ENCODE peak calls at places on chromosome 22, in six cellular contexts. U is AG09309, R is Calu3, T is AG10803, V is cardiac muscle cell, Q is thoracic aorta. M is an unnamed sample.

GRCh38 chr22:19582033-19582693 is 58.0 kb upstream of the CLDN5 start:
- DNase-seq in U (no peak), R (no peak), T (no peak), V (no peak), Q (no peak), M (no peak)

GRCh38 chr22:27150530-27150909 is 493.1 kb downstream of the MIAT start:
- DNase-seq in U (peak), R (no peak), T (peak), V (no peak), Q (no peak), M (no peak)

GRCh38 chr22:36569999-36570398 is 41.0 kb upstream of the EIF3D start:
- DNase-seq in U (no peak), R (peak), T (peak), V (peak), Q (no peak), M (no peak)

GRCh38 chr22:46575915-46576555 is 38.6 kb upstream of the CELSR1 start:
- DNase-seq in U (no peak), R (no peak), T (no peak), V (peak), Q (no peak), M (no peak)

GRCh38 chr22:36015155-36015805 is 13.3 kb downstream of the RBFOX2 start:
- DNase-seq in U (no peak), R (no peak), T (no peak), V (peak), Q (no peak), M (no peak)

GRCh38 chr22:19610518-19611253 is 86.5 kb upstream of the CLDN5 start:
- DNase-seq in U (no peak), R (no peak), T (no peak), V (no peak), Q (no peak), M (no peak)

GRCh38 chr22:20093437-20093836 is 13.4 kb downstream of the DGCR8 start:
- DNase-seq in U (no peak), R (no peak), T (no peak), V (no peak), Q (peak), M (no peak)

GRCh38 chr22:42439821-42440674 is 7.8 kb upstream of the NFAM1 start:
- DNase-seq in U (no peak), R (peak), T (no peak), V (no peak), Q (no peak), M (no peak)

GRCh38 chr22:36196254-36197064 is 5.2 kb downstream of the APOL4 start:
- DNase-seq in U (no peak), R (no peak), T (peak), V (no peak), Q (no peak), M (no peak)

GRCh38 chr22:25942989-25943411 is 201.0 kb downstream of the MYO18B start:
- DNase-seq in U (no peak), R (no peak), T (no peak), V (no peak), Q (no peak), M (no peak)

GRCh38 chr22:27462190-27462589 is 339.4 kb downstream of the MN1 start:
- DNase-seq in U (no peak), R (peak), T (peak), V (no peak), Q (no peak), M (no peak)

GRCh38 chr22:48315415-48316244 is 1512.0 kb downstream of the BRD1 start:
- DNase-seq in U (no peak), R (no peak), T (no peak), V (no peak), Q (no peak), M (no peak)

GRCh38 chr22:37904572-37905533 is 1.2 kb upstream of the MICALL1 start:
- DNase-seq in U (peak), R (peak), T (peak), V (peak), Q (peak), M (no peak)

GRCh38 chr22:45271667-45272188 is 13.0 kb upstream of the UPK3A start:
- DNase-seq in U (no peak), R (no peak), T (peak), V (peak), Q (no peak), M (no peak)

GRCh38 chr22:47022075-47022473 is 259.6 kb downstream of the TBC1D22A start:
- DNase-seq in U (no peak), R (no peak), T (peak), V (no peak), Q (no peak), M (no peak)

GRCh38 chr22:47826016-47826415 is 1063.6 kb downstream of the TBC1D22A start:
- DNase-seq in U (no peak), R (no peak), T (no peak), V (no peak), Q (no peak), M (no peak)

GRCh38 chr22:45709004-45709739 is 37.5 kb downstream of the ATXN10 start:
- DNase-seq in U (peak), R (no peak), T (peak), V (no peak), Q (no peak), M (no peak)

GRCh38 chr22:25598609-25599008 is 34.1 kb downstream of the GRK3 start:
- DNase-seq in U (no peak), R (no peak), T (no peak), V (no peak), Q (no peak), M (no peak)

GRCh38 chr22:25453557-25453956 is 110.9 kb upstream of the GRK3 start:
- DNase-seq in U (no peak), R (no peak), T (no peak), V (no peak), Q (no peak), M (no peak)

GRCh38 chr22:46085831-46086576 is 64.3 kb upstream of the PPARA start:
- DNase-seq in U (peak), R (peak), T (peak), V (no peak), Q (no peak), M (no peak)

GRCh38 chr22:47044722-47045545 is 282.5 kb downstream of the TBC1D22A start:
- DNase-seq in U (no peak), R (no peak), T (no peak), V (no peak), Q (no peak), M (no peak)

GRCh38 chr22:47294222-47294532 is 531.7 kb downstream of the TBC1D22A start:
- DNase-seq in U (peak), R (no peak), T (peak), V (no peak), Q (no peak), M (no peak)

GRCh38 chr22:42307806-42308563 is 37.5 kb upstream of the TCF20 start:
- DNase-seq in U (no peak), R (no peak), T (no peak), V (no peak), Q (no peak), M (no peak)

GRCh38 chr22:47032091-47032943 is 269.9 kb downstream of the TBC1D22A start:
- DNase-seq in U (no peak), R (no peak), T (no peak), V (no peak), Q (no peak), M (no peak)

GRCh38 chr22:46262449-46263207 is 515 bp downstream of the PKDREJ start:
- DNase-seq in U (no peak), R (no peak), T (peak), V (peak), Q (no peak), M (peak)

GRCh38 chr22:19062139-19062789 is 59.9 kb downstream of the DGCR2 start:
- DNase-seq in U (no peak), R (no peak), T (no peak), V (no peak), Q (no peak), M (no peak)

GRCh38 chr22:19810381-19811141 is 44.1 kb downstream of the GNB1L start:
- DNase-seq in U (peak), R (no peak), T (peak), V (no peak), Q (no peak), M (no peak)

GRCh38 chr22:36386900-36387663 is 685 bp downstream of the MYH9 start:
- DNase-seq in U (no peak), R (peak), T (no peak), V (no peak), Q (no peak), M (peak)

GRCh38 chr22:41387341-41387740 is 5.6 kb downstream of the TEF start:
- DNase-seq in U (no peak), R (no peak), T (no peak), V (no peak), Q (no peak), M (no peak)

GRCh38 chr22:39215070-39215396 is 29.7 kb downstream of the PDGFB start:
- DNase-seq in U (no peak), R (no peak), T (no peak), V (no peak), Q (no peak), M (no peak)

GRCh38 chr22:39216143-39216490 is 28.7 kb downstream of the PDGFB start:
- DNase-seq in U (no peak), R (no peak), T (no peak), V (no peak), Q (no peak), M (no peak)

GRCh38 chr22:39214006-39214382 is 30.8 kb downstream of the PDGFB start:
- DNase-seq in U (no peak), R (no peak), T (no peak), V (no peak), Q (no peak), M (no peak)

GRCh38 chr22:39214383-39215069 is 30.3 kb downstream of the PDGFB start:
- DNase-seq in U (no peak), R (peak), T (no peak), V (no peak), Q (no peak), M (no peak)

GRCh38 chr22:39215430-39216142 is 29.2 kb downstream of the PDGFB start:
- DNase-seq in U (no peak), R (no peak), T (no peak), V (no peak), Q (no peak), M (no peak)
- TF ChIP-seq CTCF in U (peak), R (peak), T (peak), V (peak), Q (no peak), M (no peak)

DNA sequence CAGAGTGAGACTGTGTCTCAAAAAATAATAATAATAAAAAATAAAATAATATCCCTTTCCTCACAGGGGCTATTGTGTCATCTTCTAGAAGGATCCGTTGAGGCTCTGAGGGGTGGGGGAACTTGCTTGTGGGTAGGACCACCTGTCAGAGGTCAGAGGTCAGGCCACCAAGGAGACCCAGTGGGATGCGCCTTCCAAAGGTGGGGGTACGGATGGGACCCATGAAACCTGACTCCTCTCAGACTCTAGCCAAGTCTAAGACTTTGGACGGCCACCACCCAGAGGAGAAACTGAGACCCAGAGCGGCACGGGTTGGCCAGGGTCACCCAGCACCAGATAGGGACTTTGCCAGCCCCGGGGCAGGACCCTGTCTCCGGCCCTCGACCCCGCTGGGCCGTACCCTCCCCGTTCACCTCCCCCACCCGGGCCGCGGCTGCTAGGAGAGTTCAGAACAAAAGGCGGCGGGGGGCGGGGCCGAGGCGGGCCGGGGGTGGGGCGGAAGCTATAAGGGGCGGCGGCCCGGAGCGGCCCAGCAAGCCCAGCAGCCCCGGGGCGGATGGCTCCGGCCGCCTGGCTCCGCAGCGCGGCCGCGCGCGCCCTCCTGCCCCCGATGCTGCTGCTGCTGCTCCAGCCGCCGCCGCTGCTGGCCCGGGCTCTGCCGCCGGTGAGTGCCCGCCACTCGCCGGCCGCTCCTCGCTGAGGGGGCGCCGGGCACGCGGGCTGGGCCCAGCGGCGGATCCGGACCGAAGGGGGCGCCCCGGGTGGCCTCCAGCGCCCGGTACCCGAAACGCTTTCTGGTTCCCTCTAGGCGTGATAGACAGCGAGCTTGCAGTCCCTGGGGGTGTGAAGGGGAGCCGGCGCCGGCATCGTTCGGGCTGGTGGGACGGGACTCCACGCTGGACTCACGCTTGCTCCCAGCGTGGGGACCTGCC is at the start of gene MMP11:
- DNase-seq in U (no peak), R (peak), T (peak), V (peak), Q (no peak), M (peak)
- TF ChIP-seq CTCF in U (peak), R (no peak), T (peak), V (no peak), Q (no peak), M (peak)

GRCh38 chr22:30535182-30535581 is 11.4 kb downstream of the SEC14L6 start:
- DNase-seq in U (no peak), R (no peak), T (no peak), V (no peak), Q (no peak), M (no peak)

GRCh38 chr22:30526656-30527055 is 19.9 kb downstream of the SEC14L6 start:
- DNase-seq in U (no peak), R (no peak), T (no peak), V (no peak), Q (no peak), M (no peak)

GRCh38 chr22:30537083-30537731 is 9.3 kb downstream of the SEC14L6 start:
- DNase-seq in U (no peak), R (no peak), T (no peak), V (no peak), Q (no peak), M (no peak)

GRCh38 chr22:30531651-30532608 is 14.6 kb downstream of the SEC14L6 start:
- DNase-seq in U (no peak), R (no peak), T (no peak), V (no peak), Q (no peak), M (no peak)
- TF ChIP-seq CTCF in U (no peak), R (no peak), T (no peak), V (no peak), Q (no peak), M (no peak)

GRCh38 chr22:50076646-50077624 is 8.3 kb downstream of the MLC1 start:
- DNase-seq in U (no peak), R (no peak), T (no peak), V (no peak), Q (no peak), M (no peak)
- TF ChIP-seq CTCF in U (no peak), R (no peak), T (no peak), V (no peak), Q (no peak), M (no peak)

GRCh38 chr22:22431271-22432220 is 77.0 kb downstream of the ZNF280B start:
- DNase-seq in U (peak), R (peak), T (peak), V (peak), Q (peak), M (peak)
- TF ChIP-seq CTCF in U (peak), R (no peak), T (peak), V (peak), Q (peak), M (peak)

GRCh38 chr22:31846161-31847115 is 92.6 kb downstream of the DEPDC5 start:
- DNase-seq in U (no peak), R (peak), T (no peak), V (no peak), Q (no peak), M (no peak)
- TF ChIP-seq CTCF in U (peak), R (no peak), T (peak), V (peak), Q (no peak), M (peak)

M was measured in B cell.